ENCODE peak calls at places on chromosomes 3 and 15, in six cellular contexts. J is endodermal cell, E is IMR-90, A is tibial artery, I is foreskin fibroblast, P is neural progenitor cell. C is an unnamed sample.

GRCh38 chr3:141686477-141687280 is 51.4 kb upstream of the RNF7 start:
- DNase-seq in J (no peak), E (peak; percentile 72), A (peak; percentile 60), I (peak; percentile 55), P (no peak), C (peak; percentile 68)

GRCh38 chr3:133591271-133591742 is 17.8 kb downstream of the CDV3 start:
- DNase-seq in J (no peak), E (peak; percentile 43), A (no peak), I (no peak), P (no peak), C (peak; percentile 54)

GRCh38 chr15:51751687-51752683 is 588 bp downstream of the TMOD2 start:
- DNase-seq in J (peak; percentile 76), E (peak; percentile 34), A (no peak), I (no peak), P (peak; percentile 63), C (peak; percentile 31)

GRCh38 chr3:138219255-138219654 is 32.2 kb downstream of the ARMC8 start:
- DNase-seq in J (no peak), E (no peak), A (no peak), I (no peak), P (no peak), C (no peak)

GRCh38 chr15:52247032-52247431 is 48.6 kb downstream of the MYO5C start:
- DNase-seq in J (no peak), E (peak; percentile 72), A (no peak), I (peak; percentile 38), P (no peak), C (peak; percentile 69)

GRCh38 chr3:52481819-52482521 is 13.2 kb upstream of the STAB1 start:
- DNase-seq in J (peak; percentile 94), E (peak; percentile 4), A (no peak), I (no peak), P (peak; percentile 80), C (no peak)

GRCh38 chr3:34357461-34357860 is 559.0 kb downstream of the PDCD6IP start:
- DNase-seq in J (no peak), E (no peak), A (no peak), I (no peak), P (no peak), C (no peak)

GRCh38 chr15:77975332-77976119 is 102.0 kb downstream of the TBC1D2B start:
- DNase-seq in J (no peak), E (no peak), A (no peak), I (no peak), P (no peak), C (no peak)

GRCh38 chr3:149407898-149408297 is 30.4 kb upstream of the TM4SF1 start:
- DNase-seq in J (no peak), E (peak; percentile 65), A (no peak), I (no peak), P (no peak), C (peak; percentile 29)

GRCh38 chr3:146164506-146164905 is 3.5 kb upstream of the PLOD2 start:
- DNase-seq in J (no peak), E (no peak), A (no peak), I (no peak), P (no peak), C (no peak)

GRCh38 chr15:70375006-70375409 is 277.3 kb upstream of the TLE3 start:
- DNase-seq in J (peak; percentile 41), E (no peak), A (no peak), I (peak; percentile 9), P (no peak), C (peak; percentile 20)

GRCh38 chr15:69976366-69976994 is 121.2 kb downstream of the TLE3 start:
- DNase-seq in J (peak; percentile 86), E (peak; percentile 41), A (no peak), I (peak; percentile 19), P (peak; percentile 89), C (peak; percentile 46)

GRCh38 chr3:77467702-77468407 is 428.0 kb downstream of the ROBO2 start:
- DNase-seq in J (no peak), E (no peak), A (peak; percentile 33), I (peak; percentile 46), P (no peak), C (no peak)

GRCh38 chr3:49654955-49655556 is 19.1 kb upstream of the APEH start:
- DNase-seq in J (no peak), E (no peak), A (no peak), I (no peak), P (no peak), C (no peak)

GRCh38 chr3:16439163-16439847 is 74.2 kb downstream of the RFTN1 start:
- DNase-seq in J (no peak), E (peak; percentile 19), A (no peak), I (no peak), P (no peak), C (no peak)

GRCh38 chr15:41115088-41115651 is 910 bp downstream of the INO80 start:
- DNase-seq in J (peak; percentile 74), E (peak; percentile 35), A (no peak), I (peak; percentile 13), P (peak; percentile 80), C (peak; percentile 64)

GRCh38 chr3:143536817-143537535 is 311.3 kb downstream of the SLC9A9 start:
- DNase-seq in J (no peak), E (peak; percentile 32), A (no peak), I (peak; percentile 94), P (no peak), C (peak; percentile 66)

GRCh38 chr15:89218531-89218930 is 2.8 kb downstream of the RLBP1 start:
- DNase-seq in J (no peak), E (no peak), A (no peak), I (no peak), P (no peak), C (no peak)

GRCh38 chr15:65410036-65410435 is 12.7 kb downstream of the IGDCC4 start:
- DNase-seq in J (no peak), E (no peak), A (no peak), I (no peak), P (no peak), C (no peak)

GRCh38 chr3:4938583-4938982 is 40.7 kb upstream of the BHLHE40 start:
- DNase-seq in J (no peak), E (no peak), A (no peak), I (no peak), P (no peak), C (no peak)

GRCh38 chr3:172152869-172153268 is 113.5 kb downstream of the FNDC3B start:
- DNase-seq in J (no peak), E (peak; percentile 67), A (no peak), I (peak; percentile 64), P (no peak), C (no peak)

GRCh38 chr15:51491941-51492340 is 130.6 kb downstream of the DMXL2 start:
- DNase-seq in J (no peak), E (no peak), A (no peak), I (no peak), P (no peak), C (no peak)

GRCh38 chr3:127459891-127460290 is 130.6 kb downstream of the TPRA1 start:
- DNase-seq in J (no peak), E (no peak), A (no peak), I (no peak), P (no peak), C (no peak)

GRCh38 chr3:140205598-140205997 is 270.6 kb downstream of the CLSTN2 start:
- DNase-seq in J (peak; percentile 69), E (no peak), A (no peak), I (no peak), P (no peak), C (no peak)

GRCh38 chr3:119937229-119937628 is 155.3 kb downstream of the NR1I2 start:
- DNase-seq in J (no peak), E (peak; percentile 10), A (no peak), I (no peak), P (no peak), C (peak; percentile 18)

GRCh38 chr3:189871384-189871783 is 240.2 kb downstream of the TP63 start:
- DNase-seq in J (no peak), E (no peak), A (no peak), I (no peak), P (no peak), C (no peak)

GRCh38 chr15:74422723-74423442 is 10.9 kb downstream of the SEMA7A start:
- DNase-seq in J (peak; percentile 86), E (peak; percentile 52), A (no peak), I (peak; percentile 94), P (peak; percentile 55), C (peak; percentile 58)

GRCh38 chr3:39064646-39065045 is 12.8 kb downstream of the WDR48 start:
- DNase-seq in J (no peak), E (peak; percentile 63), A (no peak), I (peak; percentile 20), P (no peak), C (peak; percentile 62)

GRCh38 chr3:170049146-170050000 is 11.6 kb downstream of the GPR160 start:
- DNase-seq in J (peak; percentile 43), E (peak; percentile 23), A (no peak), I (no peak), P (no peak), C (no peak)

GRCh38 chr3:133472242-133472641 is 72.4 kb downstream of the BFSP2 start:
- DNase-seq in J (peak; percentile 83), E (no peak), A (no peak), I (peak; percentile 30), P (peak; percentile 71), C (no peak)

DNA sequence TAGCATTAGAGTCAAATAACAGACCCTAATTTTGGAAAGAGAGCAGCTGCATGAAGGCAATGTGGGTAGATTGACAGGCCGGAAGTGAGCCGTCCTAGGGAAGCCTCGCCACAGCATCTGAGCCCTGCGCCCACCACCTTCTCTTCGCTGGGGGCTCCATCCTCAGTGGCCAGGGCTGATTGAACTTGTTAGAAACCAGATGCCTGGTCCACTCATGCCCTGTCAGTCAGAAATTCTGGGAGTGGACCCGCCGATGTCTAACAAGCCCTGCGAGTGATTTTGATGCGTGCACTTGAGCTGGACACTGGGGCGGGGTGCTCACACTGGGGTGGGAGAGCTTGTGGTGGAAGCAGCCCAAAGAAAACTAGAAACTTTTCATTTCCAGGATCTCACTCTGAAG is 173.7 kb upstream of the NDN start:
- DNase-seq in J (no peak), E (no peak), A (no peak), I (no peak), P (no peak), C (no peak)
- H3K4me3 ChIP-seq in J (peak overlapping the region; percentile 59), E (no peak overlapping the region), A (no peak overlapping the region), I (no peak overlapping the region), P (no peak overlapping the region), C (no peak overlapping the region)

GRCh38 chr3:183161552-183162345 is 785 bp downstream of the LAMP3 start:
- DNase-seq in J (peak; percentile 88), E (no peak), A (no peak), I (no peak), P (peak; percentile 77), C (no peak)
- TF ChIP-seq CTCF in J (peak; percentile 43), E (no peak), A (no peak), I (no peak), P (peak; percentile 20), C (no peak)

GRCh38 chr3:85605066-85605465 is 646.3 kb downstream of the CADM2 start:
- DNase-seq in J (no peak), E (no peak), A (no peak), I (no peak), P (no peak), C (no peak)

DNA sequence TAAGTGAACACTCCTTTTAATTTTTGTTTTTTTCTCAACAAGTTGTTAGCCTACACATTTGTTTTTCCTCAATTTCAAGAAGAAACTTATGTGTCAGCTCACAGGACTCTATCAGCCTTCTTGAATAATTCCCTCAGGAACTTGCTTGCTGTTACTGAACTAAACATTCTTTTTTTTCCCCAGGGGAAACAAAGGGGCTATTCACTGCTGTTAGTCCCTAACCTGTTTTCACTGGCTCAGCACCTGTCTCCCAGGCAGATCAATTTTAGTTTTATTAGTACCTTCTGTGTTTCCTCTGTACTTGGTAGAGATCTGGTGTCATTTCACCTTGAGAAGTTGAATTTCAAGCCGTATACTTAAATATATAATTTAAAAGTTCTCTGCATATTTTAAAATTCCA is 644.6 kb downstream of the CADM2 start:
- DNase-seq in J (no peak), E (no peak), A (no peak), I (no peak), P (peak; percentile 44), C (no peak)
- H3K4me3 ChIP-seq in J (no peak overlapping the region), E (no peak overlapping the region), A (no peak overlapping the region), I (no peak overlapping the region), P (no peak overlapping the region), C (no peak overlapping the region)

GRCh38 chr15:37823601-37824275 is 110.7 kb upstream of the TMCO5A start:
- DNase-seq in J (peak; percentile 49), E (no peak), A (no peak), I (no peak), P (no peak), C (peak; percentile 3)
- TF ChIP-seq CTCF in J (peak; percentile 58), E (no peak), A (no peak), I (no peak), P (no peak), C (no peak)

C was measured in astrocyte of the spinal cord.